ENCODE peak calls at places on chromosome 3, in six cellular contexts. R is ovary, E is heart right ventricle, B is IMR-90, M is thoracic aorta, W is left ventricle myocardium inferior. A is an unnamed sample.

GRCh38 chr3:194301730-194302129 is 49.4 kb downstream of the CPN2 start:
- DNase-seq in R (no peak), E (no peak), B (no peak), M (no peak), W (no peak), A (no peak)

GRCh38 chr3:55169608-55170010 is 241.8 kb upstream of the LRTM1 start:
- DNase-seq in R (no peak), E (no peak), B (peak; percentile 100), M (no peak), W (no peak), A (peak; percentile 100)

GRCh38 chr3:12308517-12308916 is 19.6 kb downstream of the PPARG start:
- DNase-seq in R (no peak), E (no peak), B (peak; percentile 93), M (no peak), W (no peak), A (peak; percentile 89)

GRCh38 chr3:83230841-83231240 is 1469.4 kb upstream of the GBE1 start:
- DNase-seq in R (no peak), E (no peak), B (no peak), M (no peak), W (no peak), A (no peak)

GRCh38 chr3:194577985-194578905 is 55.0 kb downstream of the TMEM44 start:
- DNase-seq in R (no peak), E (no peak), B (peak; percentile 96), M (peak; percentile 45), W (no peak), A (peak; percentile 96)

GRCh38 chr3:159928692-159929091 is 59.9 kb upstream of the IL12A start:
- DNase-seq in R (no peak), E (no peak), B (peak; percentile 98), M (no peak), W (no peak), A (peak; percentile 99)

GRCh38 chr3:72171461-72171860 is 386.5 kb upstream of the PROK2 start:
- DNase-seq in R (no peak), E (no peak), B (no peak), M (no peak), W (no peak), A (peak; percentile 62)

GRCh38 chr3:177947901-177948300 is 588.3 kb upstream of the KCNMB2 start:
- DNase-seq in R (no peak), E (no peak), B (no peak), M (no peak), W (no peak), A (no peak)

GRCh38 chr3:173913397-173913796 is 515.9 kb downstream of the NLGN1 start:
- DNase-seq in R (no peak), E (peak; percentile 56), B (peak; percentile 54), M (no peak), W (peak; percentile 22), A (peak; percentile 75)

GRCh38 chr3:178669046-178669445 is 132.8 kb downstream of the KCNMB2 start:
- DNase-seq in R (no peak), E (no peak), B (no peak), M (no peak), W (no peak), A (no peak)

GRCh38 chr3:143552851-143553250 is 295.4 kb downstream of the SLC9A9 start:
- DNase-seq in R (no peak), E (no peak), B (no peak), M (no peak), W (no peak), A (no peak)

GRCh38 chr3:4351164-4351855 is 48.1 kb downstream of the SETMAR start:
- DNase-seq in R (no peak), E (no peak), B (peak; percentile 36), M (no peak), W (no peak), A (peak; percentile 65)
- TF ChIP-seq CTCF in R (no peak), E (peak; percentile 27), B (no peak), M (no peak), W (no peak), A (no peak)

GRCh38 chr3:120604382-120604781 is 8.2 kb downstream of the NDUFB4 start:
- DNase-seq in R (no peak), E (no peak), B (no peak), M (no peak), W (no peak), A (no peak)
- H3K27ac ChIP-seq in R (no peak overlapping the region), E (no peak overlapping the region), B (no peak overlapping the region), M (no peak overlapping the region), W (no peak overlapping the region), A (no peak overlapping the region)

GRCh38 chr3:129487183-129487867 is 41.1 kb upstream of the RHO start:
- DNase-seq in R (no peak), E (no peak), B (no peak), M (no peak), W (no peak), A (no peak)
- H3K4me1 ChIP-seq in R (peaks cover 2% of the 10 kb centered on the region), E (peaks cover 37% of the 10 kb centered on the region), B (peaks cover 34% of the 10 kb centered on the region), M (peaks cover 42% of the 10 kb centered on the region), W (peaks cover 48% of the 10 kb centered on the region), A (peaks cover 25% of the 10 kb centered on the region)

GRCh38 chr3:114600571-114600970 is 306.7 kb downstream of the TIGIT start:
- DNase-seq in R (no peak), E (no peak), B (no peak), M (no peak), W (no peak), A (no peak)

GRCh38 chr3:114595521-114596028 is 301.7 kb downstream of the TIGIT start:
- DNase-seq in R (no peak), E (no peak), B (peak; percentile 24), M (no peak), W (no peak), A (peak; percentile 33)

GRCh38 chr3:114596147-114596546 is 302.3 kb downstream of the TIGIT start:
- DNase-seq in R (no peak), E (no peak), B (no peak), M (no peak), W (no peak), A (no peak)

GRCh38 chr3:114597012-114597411 is 303.2 kb downstream of the TIGIT start:
- DNase-seq in R (no peak), E (no peak), B (no peak), M (no peak), W (no peak), A (no peak)
- TF ChIP-seq CTCF in R (no peak), E (peak; percentile 14), B (peak; percentile 20), M (no peak), W (peak; percentile 19), A (no peak)

GRCh38 chr3:65484964-65485363 is 553.8 kb downstream of the MAGI1 start:
- DNase-seq in R (no peak), E (no peak), B (no peak), M (no peak), W (no peak), A (no peak)
- H3K27ac ChIP-seq in R (no peak overlapping the region), E (peak overlapping the region; percentile 76), B (no peak overlapping the region), M (no peak overlapping the region), W (peak overlapping the region; percentile 89), A (no peak overlapping the region)

A was measured in astrocyte.